ENCODE peak calls at places on chromosome 1, in seven cellular contexts. A is COR-L47; C is GM04504; B is psoas muscle; T is AG09309; V is NCI-H1092; F is CD8-positive, alpha-beta memory T cell. M is an unnamed sample.

GRCh38 chr1:33003657-33004056 is 33.0 kb downstream of the AK2 start:
- DNase-seq in B (no peak), V (no peak), T (no peak), C (no peak), A (no peak), F (no peak), M (no peak)

GRCh38 chr1:17768651-17769241 is 13.6 kb downstream of the ACTL8 start:
- DNase-seq in F (no peak), T (no peak), V (no peak), C (peak), B (peak), A (no peak), M (peak)

GRCh38 chr1:6688757-6689156 is 12.9 kb downstream of the DNAJC11 start:
- DNase-seq in A (no peak), F (no peak), C (no peak), B (no peak), V (no peak), T (no peak), M (no peak)

GRCh38 chr1:237786066-237786719 is 104.5 kb downstream of the ZP4 start:
- DNase-seq in V (no peak), T (no peak), B (no peak), C (no peak), F (no peak), A (no peak), M (no peak)

GRCh38 chr1:170049191-170049800 is 25.2 kb downstream of the KIFAP3 start:
- DNase-seq in A (no peak), V (no peak), C (no peak), F (no peak), B (peak), T (no peak), M (no peak)

GRCh38 chr1:1169429-1170214 is 4.1 kb upstream of the TTLL10 start:
- DNase-seq in F (no peak), A (no peak), T (no peak), B (no peak), V (no peak), C (no peak), M (no peak)

GRCh38 chr1:91864017-91864700 is 21.8 kb downstream of the TGFBR3 start:
- DNase-seq in B (no peak), F (no peak), V (no peak), A (no peak), T (no peak), C (no peak), M (peak)

GRCh38 chr1:84972377-84972987 is 24.4 kb downstream of the MCOLN2 start:
- DNase-seq in F (no peak), A (no peak), C (no peak), V (no peak), T (no peak), B (no peak), M (no peak)

GRCh38 chr1:205535096-205535495 is 30.6 kb downstream of the CDK18 start:
- DNase-seq in V (no peak), F (no peak), T (no peak), B (peak), C (no peak), A (no peak), M (no peak)

GRCh38 chr1:67342002-67342890 is 34.6 kb downstream of the IL12RB2 start:
- DNase-seq in A (no peak), B (no peak), T (no peak), C (no peak), V (no peak), F (no peak), M (no peak)

GRCh38 chr1:27508139-27508665 is 18.2 kb upstream of the WASF2 start:
- DNase-seq in B (no peak), V (no peak), C (no peak), T (no peak), F (no peak), A (no peak), M (no peak)

GRCh38 chr1:192602757-192603156 is 27.2 kb downstream of the RGS1 start:
- DNase-seq in V (no peak), T (no peak), F (no peak), B (no peak), C (no peak), A (no peak), M (no peak)

GRCh38 chr1:94329986-94330385 is 88.2 kb upstream of the ABCD3 start:
- DNase-seq in F (no peak), A (no peak), V (no peak), C (no peak), T (no peak), B (no peak), M (peak)

M was measured in fibroblast of pulmonary artery.